ENCODE peak calls at places on chromosomes 12 and 14, in nine cellular contexts. M is epithelial cell of esophagus; N is RWPE1; R is HL-60; S is CD4-positive, alpha-beta T cell; Z is fibroblast of lung; P is GM12864; Q is thyroid gland; I is thoracic aorta. O is an unnamed sample.

GRCh38 chr12:10940389-10940788 is 1.3 kb upstream of the TAS2R14 start:
- DNase-seq in M (peak), N (peak), R (no peak), S (no peak), Z (peak), P (no peak), Q (no peak), I (no peak), O (no peak)

GRCh38 chr12:6667559-6668210 is 4.8 kb upstream of the ING4 start:
- DNase-seq in M (peak), N (peak), R (peak), S (no peak), Z (no peak), P (no peak), Q (no peak), I (no peak), O (no peak)

GRCh38 chr12:51683763-51684357 is 92.8 kb downstream of the SCN8A start:
- DNase-seq in M (peak), N (peak), R (no peak), S (no peak), Z (peak), P (no peak), Q (peak), I (no peak), O (peak)

GRCh38 chr14:65804752-65805473 is 392.4 kb downstream of the FUT8 start:
- DNase-seq in M (no peak), N (no peak), R (no peak), S (no peak), Z (no peak), P (no peak), Q (no peak), I (no peak), O (no peak)

GRCh38 chr14:23361763-23362162 is 3.2 kb downstream of the EFS start:
- DNase-seq in M (no peak), N (no peak), R (no peak), S (no peak), Z (no peak), P (no peak), Q (no peak), I (no peak), O (no peak)

GRCh38 chr12:132438139-132438700 is 51.7 kb upstream of the FBRSL1 start:
- DNase-seq in M (no peak), N (no peak), R (no peak), S (no peak), Z (no peak), P (no peak), Q (no peak), I (no peak), O (no peak)

GRCh38 chr12:62250671-62251608 is 9.3 kb upstream of the USP15 start:
- DNase-seq in M (peak), N (no peak), R (peak), S (no peak), Z (peak), P (no peak), Q (no peak), I (no peak), O (no peak)

GRCh38 chr14:64549805-64550538 is at the start of gene PPP1R36:
- DNase-seq in M (peak), N (no peak), R (peak), S (no peak), Z (peak), P (no peak), Q (peak), I (no peak), O (no peak)

GRCh38 chr12:16225692-16226091 is 51.8 kb downstream of the SLC15A5 start:
- DNase-seq in M (no peak), N (no peak), R (peak), S (no peak), Z (no peak), P (no peak), Q (no peak), I (no peak), O (no peak)

GRCh38 chr12:26090853-26091510 is 33.9 kb downstream of the BHLHE41 start:
- DNase-seq in M (peak), N (peak), R (no peak), S (no peak), Z (peak), P (no peak), Q (no peak), I (no peak), O (no peak)

GRCh38 chr12:108752387-108752786 is 21.1 kb upstream of the CORO1C start:
- DNase-seq in M (no peak), N (no peak), R (no peak), S (no peak), Z (no peak), P (no peak), Q (no peak), I (no peak), O (no peak)

DNA sequence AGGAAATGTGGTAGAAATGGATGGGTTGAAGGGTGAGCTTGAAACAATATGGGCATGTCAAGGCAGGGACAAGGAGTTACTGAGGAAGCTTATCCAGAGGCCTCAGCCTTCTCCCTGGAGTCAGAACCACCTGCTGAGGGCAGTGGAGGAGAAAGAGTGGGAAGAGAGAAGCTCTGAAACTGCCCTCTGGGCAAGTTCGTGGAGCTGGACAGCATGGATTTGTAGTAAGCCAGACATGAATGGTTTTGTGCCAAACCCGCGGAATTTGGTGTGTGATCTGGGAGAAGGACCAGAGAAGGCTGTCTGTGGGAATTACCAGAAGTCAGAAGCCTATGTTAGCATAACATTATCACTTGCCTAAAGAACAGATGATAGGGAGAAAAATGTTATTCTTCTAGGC is 164.8 kb downstream of the SLC41A2 start:
- DNase-seq in M (no peak), N (peak), R (no peak), S (no peak), Z (peak), P (no peak), Q (no peak), I (no peak), O (peak)
- TF ChIP-seq CTCF in M (no peak), N (no peak), R (no peak), S (no peak), Z (peak), P (no peak), Q (no peak), I (no peak), O (peak)

GRCh38 chr12:65586796-65587195 is 237.5 kb upstream of the HMGA2 start:
- DNase-seq in M (peak), N (no peak), R (no peak), S (no peak), Z (no peak), P (no peak), Q (peak), I (no peak), O (no peak)

GRCh38 chr12:65594373-65594772 is 229.9 kb upstream of the HMGA2 start:
- DNase-seq in M (no peak), N (no peak), R (no peak), S (no peak), Z (no peak), P (no peak), Q (no peak), I (no peak), O (no peak)

GRCh38 chr12:65592416-65592815 is 231.9 kb upstream of the HMGA2 start:
- DNase-seq in M (no peak), N (no peak), R (no peak), S (no peak), Z (no peak), P (no peak), Q (no peak), I (no peak), O (no peak)

GRCh38 chr12:65593206-65593833 is 231.0 kb upstream of the HMGA2 start:
- DNase-seq in M (no peak), N (no peak), R (no peak), S (no peak), Z (no peak), P (no peak), Q (no peak), I (no peak), O (no peak)

DNA sequence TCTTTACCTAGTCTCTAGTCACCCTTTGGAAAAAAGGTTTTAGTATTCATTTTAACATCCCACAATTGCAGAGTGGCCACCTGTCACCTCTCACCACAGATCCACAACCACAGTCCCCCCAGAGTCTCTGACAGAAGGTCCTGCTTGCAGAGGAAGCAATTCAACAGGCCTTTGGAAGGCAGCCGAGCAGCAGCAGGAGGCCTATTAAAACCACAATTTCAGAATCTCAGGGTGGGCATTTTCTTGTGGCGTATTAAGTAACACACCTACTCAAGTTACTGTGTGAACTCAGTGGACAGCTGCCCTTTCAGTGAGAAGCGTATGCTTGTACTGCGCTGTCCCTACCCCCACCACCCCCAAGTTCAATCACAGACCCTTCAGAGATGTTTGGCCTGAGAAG is 234.0 kb upstream of the HMGA2 start:
- DNase-seq in M (no peak), N (no peak), R (no peak), S (no peak), Z (no peak), P (no peak), Q (no peak), I (no peak), O (no peak)
- TF ChIP-seq CTCF in M (no peak), N (no peak), R (no peak), S (no peak), Z (no peak), P (no peak), Q (no peak), I (no peak), O (no peak)

GRCh38 chr12:48981757-48982157 is 3.6 kb downstream of the WNT1 start:
- DNase-seq in M (no peak), N (no peak), R (no peak), S (no peak), Z (no peak), P (no peak), Q (no peak), I (no peak), O (no peak)

GRCh38 chr12:48979602-48980388 is 1.7 kb downstream of the WNT1 start:
- DNase-seq in M (no peak), N (no peak), R (no peak), S (peak), Z (no peak), P (no peak), Q (no peak), I (no peak), O (no peak)

GRCh38 chr12:48982397-48983080 is 4.4 kb downstream of the WNT1 start:
- DNase-seq in M (no peak), N (no peak), R (no peak), S (no peak), Z (no peak), P (no peak), Q (no peak), I (no peak), O (no peak)

GRCh38 chr12:48980389-48980952 is 2.3 kb downstream of the WNT1 start:
- DNase-seq in M (no peak), N (no peak), R (peak), S (no peak), Z (no peak), P (no peak), Q (no peak), I (no peak), O (no peak)

DNA sequence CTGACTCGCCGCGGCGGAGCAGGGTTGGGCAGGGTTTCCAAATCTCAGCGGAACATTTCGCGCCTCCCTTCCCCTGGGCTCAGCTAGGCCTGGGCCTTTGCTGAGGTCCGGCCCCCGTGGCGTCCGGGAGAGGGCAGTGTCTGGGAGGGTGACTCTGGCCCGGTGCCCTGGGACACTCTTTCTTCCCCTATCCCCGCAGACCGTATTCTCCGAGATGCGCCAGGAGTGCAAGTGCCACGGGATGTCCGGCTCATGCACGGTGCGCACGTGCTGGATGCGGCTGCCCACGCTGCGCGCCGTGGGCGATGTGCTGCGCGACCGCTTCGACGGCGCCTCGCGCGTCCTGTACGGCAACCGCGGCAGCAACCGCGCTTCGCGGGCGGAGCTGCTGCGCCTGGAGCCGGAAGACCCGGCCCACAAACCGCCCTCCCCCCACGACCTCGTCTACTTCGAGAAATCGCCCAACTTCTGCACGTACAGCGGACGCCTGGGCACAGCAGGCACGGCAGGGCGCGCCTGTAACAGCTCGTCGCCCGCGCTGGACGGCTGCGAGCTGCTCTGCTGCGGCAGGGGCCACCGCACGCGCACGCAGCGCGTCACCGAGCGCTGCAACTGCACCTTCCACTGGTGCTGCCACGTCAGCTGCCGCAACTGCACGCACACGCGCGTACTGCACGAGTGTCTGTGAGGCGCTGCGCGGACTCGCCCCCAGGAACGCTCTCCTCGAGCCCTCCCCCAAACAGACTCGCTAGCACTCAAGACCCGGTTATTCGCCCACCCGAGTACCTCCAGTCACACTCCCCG is 3.0 kb downstream of the WNT1 start:
- DNase-seq in M (no peak), N (no peak), R (peak), S (peak), Z (no peak), P (no peak), Q (peak), I (no peak), O (no peak)
- TF ChIP-seq CTCF in M (no peak), N (peak), R (no peak), S (no peak), Z (no peak), P (no peak), Q (no peak), I (no peak), O (no peak)

GRCh38 chr12:89700191-89700810 is 8.3 kb downstream of the ATP2B1 start:
- DNase-seq in M (peak), N (no peak), R (no peak), S (no peak), Z (peak), P (no peak), Q (no peak), I (no peak), O (no peak)

GRCh38 chr12:89703768-89704167 is 4.9 kb downstream of the ATP2B1 start:
- DNase-seq in M (no peak), N (no peak), R (no peak), S (no peak), Z (no peak), P (no peak), Q (no peak), I (no peak), O (no peak)

GRCh38 chr12:89702503-89702902 is 6.1 kb downstream of the ATP2B1 start:
- DNase-seq in M (no peak), N (no peak), R (no peak), S (no peak), Z (no peak), P (no peak), Q (no peak), I (no peak), O (no peak)

GRCh38 chr12:89704457-89704856 is 4.2 kb downstream of the ATP2B1 start:
- DNase-seq in M (no peak), N (no peak), R (no peak), S (no peak), Z (no peak), P (no peak), Q (no peak), I (no peak), O (no peak)

GRCh38 chr12:89701606-89702206 is 6.9 kb downstream of the ATP2B1 start:
- DNase-seq in M (no peak), N (no peak), R (no peak), S (no peak), Z (no peak), P (no peak), Q (no peak), I (no peak), O (no peak)
- TF ChIP-seq CTCF in M (peak), N (no peak), R (no peak), S (no peak), Z (no peak), P (peak), Q (no peak), I (no peak), O (no peak)

GRCh38 chr12:14938301-14938700 is at the start of gene ERP27:
- DNase-seq in M (no peak), N (no peak), R (peak), S (no peak), Z (no peak), P (no peak), Q (no peak), I (no peak), O (no peak)

GRCh38 chr12:14936224-14936861 is 2.0 kb downstream of the ERP27 start:
- DNase-seq in M (peak), N (no peak), R (no peak), S (no peak), Z (no peak), P (no peak), Q (no peak), I (no peak), O (no peak)

GRCh38 chr12:14935031-14935430 is 3.3 kb downstream of the ERP27 start:
- DNase-seq in M (no peak), N (no peak), R (no peak), S (no peak), Z (no peak), P (no peak), Q (no peak), I (no peak), O (no peak)

GRCh38 chr12:14937689-14938088 is 648 bp downstream of the ERP27 start:
- DNase-seq in M (no peak), N (no peak), R (peak), S (no peak), Z (no peak), P (no peak), Q (no peak), I (no peak), O (no peak)

DNA sequence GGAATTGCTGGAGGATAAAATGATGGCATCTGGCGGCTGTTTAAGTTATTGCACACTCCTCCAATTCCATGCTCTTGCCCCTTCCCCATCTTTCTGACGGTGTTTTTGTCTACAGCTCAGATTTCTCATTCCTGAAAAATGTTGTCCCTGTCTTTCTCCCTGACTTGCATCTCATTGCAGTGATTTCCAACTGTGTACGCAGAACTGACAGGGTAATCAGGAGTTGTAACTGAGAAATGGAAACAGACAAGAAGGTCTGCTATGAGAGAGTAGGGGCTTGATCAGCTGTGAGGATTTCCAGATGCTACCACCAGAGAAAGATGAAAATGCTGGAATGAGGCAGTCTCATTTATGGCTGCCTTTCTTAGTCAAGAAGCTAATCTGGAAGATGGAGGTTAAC is 1.3 kb downstream of the ERP27 start:
- DNase-seq in M (no peak), N (no peak), R (no peak), S (no peak), Z (no peak), P (no peak), Q (no peak), I (no peak), O (no peak)
- TF ChIP-seq CTCF in M (no peak), N (no peak), R (no peak), S (no peak), Z (no peak), P (no peak), Q (no peak), I (no peak), O (no peak)

GRCh38 chr12:5524769-5525436 is 93.0 kb downstream of the NTF3 start:
- DNase-seq in M (no peak), N (no peak), R (no peak), S (no peak), Z (no peak), P (no peak), Q (no peak), I (no peak), O (no peak)
- TF ChIP-seq CTCF in M (no peak), N (no peak), R (no peak), S (no peak), Z (no peak), P (no peak), Q (no peak), I (no peak), O (no peak)

GRCh38 chr14:59199205-59199604 is 10.7 kb downstream of the DAAM1 start:
- DNase-seq in M (no peak), N (no peak), R (no peak), S (no peak), Z (no peak), P (no peak), Q (no peak), I (no peak), O (no peak)
- TF ChIP-seq CTCF in M (no peak), N (no peak), R (no peak), S (no peak), Z (no peak), P (no peak), Q (no peak), I (no peak), O (no peak)

O was measured in AG09319.